ENCODE peak calls at places on chromosomes 11 and 22, in five cellular contexts. S is brain microvascular endothelial cell; U is CD8-positive, alpha-beta memory T cell; T is sigmoid colon; C is body of pancreas. Z is an unnamed sample.

GRCh38 chr22:49697047-49697446 is 130.6 kb downstream of the BRD1 start:
- DNase-seq in S (no peak), U (no peak), T (no peak), C (no peak), Z (no peak)

GRCh38 chr11:128116447-128117240 is 470.7 kb downstream of the ETS1 start:
- DNase-seq in S (no peak), U (no peak), T (no peak), C (no peak), Z (no peak)

GRCh38 chr11:25566298-25567200 is 765.4 kb upstream of the ANO3 start:
- DNase-seq in S (no peak), U (no peak), T (peak), C (peak), Z (peak)

GRCh38 chr11:35141538-35141937 is 2.6 kb downstream of the CD44 start:
- DNase-seq in S (no peak), U (peak), T (peak), C (peak), Z (no peak)

GRCh38 chr11:83816572-83817187 is 530.5 kb upstream of the CCDC90B start:
- DNase-seq in S (no peak), U (no peak), T (no peak), C (no peak), Z (peak)

GRCh38 chr11:8277691-8278090 is 14.0 kb upstream of the LMO1 start:
- DNase-seq in S (no peak), U (no peak), T (peak), C (peak), Z (no peak)

GRCh38 chr11:11582261-11582701 is 39.5 kb downstream of the GALNT18 start:
- DNase-seq in S (no peak), U (no peak), T (no peak), C (no peak), Z (no peak)

GRCh38 chr22:43798492-43798891 is 13.6 kb downstream of the EFCAB6 start:
- DNase-seq in S (no peak), U (no peak), T (no peak), C (no peak), Z (no peak)

GRCh38 chr11:2990617-2991476 is 1.3 kb downstream of the NAP1L4 start:
- DNase-seq in S (no peak), U (peak), T (no peak), C (peak), Z (no peak)

GRCh38 chr11:33982661-33983060 is 68.9 kb upstream of the CAPRIN1 start:
- DNase-seq in S (no peak), U (no peak), T (no peak), C (no peak), Z (no peak)

GRCh38 chr22:43253839-43254238 is 66.9 kb upstream of the TTLL12 start:
- DNase-seq in S (no peak), U (no peak), T (no peak), C (no peak), Z (no peak)

GRCh38 chr11:16013649-16014275 is 342.6 kb downstream of the SOX6 start:
- DNase-seq in S (no peak), U (no peak), T (no peak), C (no peak), Z (no peak)

GRCh38 chr11:83815736-83816135 is 529.6 kb upstream of the CCDC90B start:
- DNase-seq in S (no peak), U (no peak), T (no peak), C (no peak), Z (peak)

GRCh38 chr11:120180571-120181445 is 30.0 kb upstream of the OAF start:
- DNase-seq in S (peak), U (no peak), T (peak), C (no peak), Z (no peak)

GRCh38 chr11:106493751-106494150 is 416.3 kb downstream of the AASDHPPT start:
- DNase-seq in S (no peak), U (no peak), T (no peak), C (no peak), Z (no peak)

GRCh38 chr11:122721964-122722266 is 66.4 kb downstream of the UBASH3B start:
- DNase-seq in S (peak), U (peak), T (peak), C (no peak), Z (no peak)

DNA sequence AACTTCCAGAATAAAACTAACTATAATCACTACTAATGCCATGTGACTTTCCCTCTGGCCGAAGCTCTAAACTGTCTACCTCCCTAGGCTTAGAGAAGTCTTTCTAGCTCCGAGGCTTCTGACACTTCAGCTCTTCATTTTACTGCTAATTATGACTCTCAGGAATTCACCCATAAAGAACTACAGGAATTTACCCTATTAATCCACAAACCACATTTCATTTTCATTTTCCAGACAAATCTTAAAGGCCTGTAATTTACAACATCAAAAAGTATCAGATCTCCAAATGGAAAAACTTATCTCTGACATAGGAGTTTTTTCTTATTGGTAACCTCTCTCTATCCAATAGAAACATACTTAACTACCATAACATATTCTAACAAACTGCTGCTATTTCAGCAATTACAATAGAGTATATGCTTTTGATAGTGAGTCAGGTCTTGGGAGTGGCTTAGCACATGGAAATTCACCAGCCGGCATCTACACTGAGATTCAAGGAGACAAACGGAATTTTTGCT is 33.4 kb downstream of the MRTFA start:
- DNase-seq in S (peak), U (no peak), T (no peak), C (peak), Z (peak)
- H3K4me3 ChIP-seq in S (no peak), U (no peak), T (no peak), C (no peak), Z (peak)

DNA sequence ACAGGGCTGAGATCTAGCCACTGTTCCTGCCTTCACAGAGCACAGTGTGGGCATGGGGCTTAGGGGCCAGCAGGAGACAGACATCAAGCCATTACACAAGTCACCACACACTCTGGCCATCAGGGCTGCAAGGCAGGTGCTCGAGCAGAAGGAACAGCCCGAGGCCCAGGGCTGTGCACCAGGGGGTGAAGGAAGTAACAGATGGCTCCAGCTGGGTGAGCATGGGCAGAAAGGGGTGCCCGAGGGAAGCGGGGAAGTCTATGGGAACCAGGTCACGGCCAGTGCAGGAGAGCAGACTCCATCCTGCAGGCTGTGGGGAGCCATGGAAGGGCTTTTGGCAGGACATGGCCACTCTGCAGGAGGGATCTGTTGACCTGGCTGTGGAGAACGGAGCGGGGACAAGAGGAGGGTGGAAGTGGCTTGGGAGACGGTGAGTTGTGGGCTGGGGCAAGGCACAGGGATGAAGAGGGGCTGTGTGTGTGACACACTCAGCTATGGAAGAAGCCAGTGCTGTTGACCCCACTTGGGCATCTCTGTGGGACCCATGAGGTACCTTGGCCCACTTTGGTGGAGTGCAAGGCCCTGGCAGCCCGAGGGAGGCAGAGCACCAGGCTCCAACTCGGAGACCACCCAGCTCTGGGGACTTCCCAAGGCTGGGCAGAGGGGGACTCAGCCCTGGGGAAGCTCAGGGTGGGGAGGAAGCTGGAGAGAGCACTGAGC is 3.6 kb downstream of the C11orf68 start:
- DNase-seq in S (no peak), U (no peak), T (no peak), C (no peak), Z (no peak)
- H3K27ac ChIP-seq in S (peak), U (no peak), T (peak), C (peak), Z (no peak)

DNA sequence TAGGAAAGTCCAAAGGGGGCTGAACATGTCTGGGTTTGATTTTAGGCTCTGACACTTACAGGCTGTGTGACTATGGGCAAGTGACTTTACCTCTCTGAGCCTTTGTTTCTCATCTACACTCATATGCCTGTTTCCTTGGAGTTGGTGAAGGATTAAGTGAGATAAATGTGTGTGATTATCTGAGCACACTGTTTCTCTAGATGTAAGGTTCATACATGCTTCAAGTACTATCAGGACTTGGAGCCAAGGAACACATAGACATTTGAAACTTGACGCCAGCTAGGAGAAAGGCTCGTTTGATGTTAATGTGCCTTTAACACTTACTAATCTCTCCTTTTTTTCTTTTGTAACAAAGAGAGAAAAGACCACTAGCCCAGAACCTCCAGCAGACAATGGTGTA is 9.7 kb downstream of the CRYBB1 start:
- DNase-seq in S (no peak), U (no peak), T (no peak), C (no peak), Z (no peak)
- H3K4me3 ChIP-seq in S (no peak), U (no peak), T (no peak), C (no peak), Z (no peak)

GRCh38 chr11:126416542-126417090 is 61.1 kb downstream of the ST3GAL4 start:
- DNase-seq in S (peak), U (peak), T (peak), C (peak), Z (no peak)
- H3K27ac ChIP-seq in S (peak), U (no peak), T (peak), C (peak), Z (no peak)

GRCh38 chr22:19722915-19723164 is 499 bp upstream of the GP1BB start:
- DNase-seq in S (no peak), U (no peak), T (no peak), C (no peak), Z (no peak)
- H3K4me3 ChIP-seq in S (no peak), U (peak), T (no peak), C (no peak), Z (no peak)

GRCh38 chr22:39463277-39463676 is 6.5 kb downstream of the MGAT3 start:
- DNase-seq in S (no peak), U (no peak), T (no peak), C (no peak), Z (no peak)
- H3K27ac ChIP-seq in S (no peak), U (no peak), T (peak), C (no peak), Z (no peak)

GRCh38 chr22:47587861-47588582 is 825.6 kb downstream of the TBC1D22A start:
- DNase-seq in S (no peak), U (no peak), T (peak), C (no peak), Z (no peak)

GRCh38 chr22:47588583-47588970 is 826.1 kb downstream of the TBC1D22A start:
- DNase-seq in S (no peak), U (no peak), T (peak), C (no peak), Z (no peak)

GRCh38 chr22:47586038-47586437 is 823.6 kb downstream of the TBC1D22A start:
- DNase-seq in S (no peak), U (no peak), T (peak), C (no peak), Z (no peak)

GRCh38 chr22:47586946-47587345 is 824.5 kb downstream of the TBC1D22A start:
- DNase-seq in S (no peak), U (no peak), T (peak), C (no peak), Z (no peak)

DNA sequence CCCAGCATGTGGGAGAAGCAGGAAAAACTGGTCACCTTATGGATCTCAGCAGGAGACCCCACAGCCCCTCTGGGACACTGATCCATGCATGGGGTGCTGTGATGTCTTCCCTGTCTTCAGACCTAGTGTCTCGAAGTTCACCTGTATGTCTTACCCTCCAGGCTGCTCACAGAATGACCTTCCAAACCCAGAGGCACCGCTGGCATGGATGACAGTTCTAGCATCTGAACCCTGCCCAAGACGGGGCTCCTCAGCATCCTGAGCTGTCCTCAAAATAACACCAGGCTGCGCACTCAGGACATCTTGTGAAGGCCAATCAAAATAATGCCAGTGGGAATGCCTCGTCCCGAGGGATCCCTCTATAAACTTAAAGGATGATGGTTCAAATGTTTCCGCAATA is 824.9 kb downstream of the TBC1D22A start:
- DNase-seq in S (no peak), U (no peak), T (peak), C (no peak), Z (no peak)
- H3K4me3 ChIP-seq in S (no peak), U (no peak), T (no peak), C (no peak), Z (no peak)

GRCh38 chr22:46618104-46618647 is 2.0 kb upstream of the GRAMD4 start:
- DNase-seq in S (no peak), U (no peak), T (no peak), C (no peak), Z (no peak)
- H3K27ac ChIP-seq in S (no peak), U (no peak), T (peak), C (peak), Z (no peak)